ENCODE peak calls at places on chromosomes 11 and 22, in seven cellular contexts. X is left lung; E is T follicular helper cell; J is stimulated activated CD8-positive, alpha-beta memory T cell treated with anti-CD3 and anti-CD28 coated beads, Interleukin-15, amount 100 ng/mL, for 48 hours; A is activated CD4-positive, alpha-beta T cell treated with anti-CD3 and anti-CD28 coated beads, Interleukin-2, amount 50 U/mL, for 48 hours; T is M059J; K is activated naive CD8-positive, alpha-beta T cell treated with anti-CD3 and anti-CD28 coated beads, Interleukin-2, amount 50 U/mL, for 16 hours. Q is an unnamed sample.

GRCh38 chr11:15843309-15843857 is 513.0 kb downstream of the SOX6 start:
- DNase-seq in K (no peak), T (peak; percentile 6), X (no peak), A (no peak), J (no peak), E (no peak), Q (no peak)

GRCh38 chr11:61806785-61807184 is 10.0 kb downstream of the FADS1 start:
- DNase-seq in J (no peak), A (no peak), T (no peak), X (no peak), K (no peak), E (no peak), Q (no peak)

GRCh38 chr11:28146123-28146751 is 38.0 kb downstream of the METTL15 start:
- DNase-seq in X (no peak), A (no peak), T (peak; percentile 96), E (no peak), J (no peak), K (no peak), Q (no peak)

GRCh38 chr22:43312608-43313007 is 30.6 kb downstream of the SCUBE1 start:
- DNase-seq in A (no peak), E (no peak), X (peak; percentile 37), J (no peak), T (no peak), K (no peak), Q (no peak)

GRCh38 chr22:42313804-42314581 is 43.5 kb upstream of the TCF20 start:
- DNase-seq in A (no peak), T (peak; percentile 84), X (no peak), K (no peak), E (no peak), J (no peak), Q (peak; percentile 31)

GRCh38 chr22:32996702-32997101 is 61.5 kb downstream of the SYN3 start:
- DNase-seq in E (no peak), A (no peak), J (no peak), X (peak; percentile 87), K (no peak), T (peak; percentile 69), Q (no peak)

GRCh38 chr11:100632970-100633452 is 54.1 kb upstream of the ARHGAP42 start:
- DNase-seq in X (no peak), J (no peak), A (no peak), T (peak; percentile 44), E (no peak), K (no peak), Q (no peak)

GRCh38 chr22:31206896-31207687 is 5.0 kb upstream of the LIMK2 start:
- DNase-seq in J (no peak), E (no peak), K (no peak), A (peak; percentile 52), T (no peak), X (peak; percentile 81), Q (no peak)

GRCh38 chr11:130675917-130676316 is 227.5 kb downstream of the ADAMTS15 start:
- DNase-seq in A (no peak), E (no peak), K (no peak), T (no peak), J (no peak), X (no peak), Q (no peak)

GRCh38 chr11:123378096-123378495 is 52.0 kb upstream of the GRAMD1B start:
- DNase-seq in X (no peak), A (no peak), T (no peak), E (no peak), K (no peak), J (no peak), Q (no peak)

GRCh38 chr22:45127866-45128265 is 35.9 kb upstream of the NUP50 start:
- DNase-seq in A (no peak), K (no peak), E (no peak), T (peak; percentile 69), X (no peak), J (no peak), Q (no peak)

GRCh38 chr11:79342686-79343085 is 98.1 kb downstream of the TENM4 start:
- DNase-seq in A (no peak), E (no peak), J (no peak), K (no peak), X (no peak), T (no peak), Q (no peak)

GRCh38 chr11:10544491-10545470 is 3.8 kb upstream of the RNF141 start:
- DNase-seq in X (peak; percentile 49), J (no peak), K (no peak), A (no peak), E (no peak), T (no peak), Q (no peak)

GRCh38 chr11:69086152-69086551 is 37.4 kb downstream of the TPCN2 start:
- DNase-seq in E (no peak), X (peak; percentile 31), K (no peak), T (no peak), A (no peak), J (no peak), Q (no peak)

GRCh38 chr11:43399983-43400630 is 41.4 kb downstream of the TTC17 start:
- DNase-seq in K (no peak), J (no peak), E (no peak), A (no peak), X (no peak), T (peak; percentile 18), Q (peak; percentile 11)

GRCh38 chr11:35485656-35486318 is 39.6 kb downstream of the PAMR1 start:
- DNase-seq in A (peak; percentile 86), X (peak; percentile 86), T (peak; percentile 88), K (peak; percentile 51), E (peak; percentile 40), J (peak; percentile 50), Q (peak; percentile 80)

GRCh38 chr11:119702261-119702591 is 26.8 kb downstream of the NECTIN1 start:
- DNase-seq in J (no peak), X (peak; percentile 14), K (no peak), A (no peak), E (no peak), T (peak; percentile 69), Q (no peak)

GRCh38 chr11:26944866-26945664 is 48.8 kb upstream of the FIBIN start:
- DNase-seq in J (no peak), K (no peak), E (no peak), A (no peak), T (no peak), X (no peak), Q (no peak)

GRCh38 chr11:74322667-74323066 is 11.2 kb upstream of the P4HA3 start:
- DNase-seq in J (no peak), K (no peak), A (no peak), X (no peak), T (peak; percentile 17), E (no peak), Q (no peak)

GRCh38 chr11:17652556-17652955 is 66.8 kb upstream of the MYOD1 start:
- DNase-seq in K (no peak), E (no peak), A (no peak), J (no peak), X (no peak), T (no peak), Q (no peak)

GRCh38 chr22:38124236-38124974 is 13.9 kb upstream of the BAIAP2L2 start:
- DNase-seq in K (no peak), A (no peak), J (no peak), T (peak; percentile 42), E (no peak), X (no peak), Q (no peak)

GRCh38 chr11:15770798-15771414 is 585.4 kb downstream of the SOX6 start:
- DNase-seq in T (peak; percentile 21), J (no peak), K (no peak), E (no peak), A (peak; percentile 51), X (no peak), Q (peak; percentile 42)

GRCh38 chr11:20913113-20913512 is 243.7 kb downstream of the NELL1 start:
- DNase-seq in K (no peak), T (no peak), J (no peak), A (no peak), E (no peak), X (no peak), Q (no peak)

GRCh38 chr11:59616396-59616982 is 915 bp upstream of the OSBP start:
- DNase-seq in J (no peak), K (no peak), E (no peak), T (no peak), A (no peak), X (peak; percentile 95), Q (peak; percentile 94)

GRCh38 chr11:84909740-84910139 is 717.4 kb downstream of the DLG2 start:
- DNase-seq in J (no peak), X (no peak), E (no peak), T (no peak), A (no peak), K (no peak), Q (no peak)

GRCh38 chr11:57633394-57634058 is 16.2 kb downstream of the YPEL4 start:
- DNase-seq in X (no peak), A (no peak), E (no peak), K (no peak), T (no peak), J (no peak), Q (no peak)

GRCh38 chr22:23071163-23072034 is 1.1 kb downstream of the GNAZ start:
- DNase-seq in E (no peak), K (no peak), J (no peak), X (peak; percentile 55), A (no peak), T (no peak), Q (no peak)

GRCh38 chr22:24514241-24515024 is 19.3 kb downstream of the UPB1 start:
- DNase-seq in J (no peak), K (no peak), E (no peak), A (no peak), T (no peak), X (no peak), Q (no peak)

GRCh38 chr11:94664336-94664735 is 97.2 kb downstream of the PIWIL4 start:
- DNase-seq in A (no peak), E (no peak), J (no peak), X (no peak), T (peak; percentile 74), K (no peak), Q (no peak)

GRCh38 chr22:50517495-50518260 is 7.7 kb downstream of the SCO2 start:
- DNase-seq in A (no peak), T (no peak), E (no peak), X (no peak), K (no peak), J (no peak), Q (no peak)